ENCODE peak calls at places on chromosomes 2 and 18, in nine cellular contexts. One of them, this sample, is unnamed.

GRCh38 chr2:48174503-48174902 is 268.2 kb upstream of the FBXO11 start:
- DNase-seq in astrocyte of the spinal cord: no peak
- DNase-seq in endothelial cell: no peak
- DNase-seq in T-helper 1 cell: no peak
- DNase-seq in aorta: no peak
- DNase-seq in fibroblast of the conjunctiva: no peak
- DNase-seq in stimulated activated CD8-positive, alpha-beta memory T cell treated with anti-CD3 and anti-CD28 coated beads, Interleukin-12 subunit alpha, Interleukin-12 subunit beta, amount 100 ng/mL, for 1 hour: no peak
- DNase-seq in GM13977: no peak
- DNase-seq in globus pallidus: no peak
- DNase-seq in this sample: no peak

GRCh38 chr2:10963155-10963554 is 51.4 kb downstream of the KCNF1 start:
- DNase-seq in T-helper 1 cell: no peak
- DNase-seq in fibroblast of the conjunctiva: no peak
- DNase-seq in endothelial cell: no peak
- DNase-seq in aorta: peak
- DNase-seq in globus pallidus: peak
- DNase-seq in stimulated activated CD8-positive, alpha-beta memory T cell treated with anti-CD3 and anti-CD28 coated beads, Interleukin-12 subunit alpha, Interleukin-12 subunit beta, amount 100 ng/mL, for 1 hour: no peak
- DNase-seq in GM13977: no peak
- DNase-seq in astrocyte of the spinal cord: peak
- DNase-seq in this sample: no peak

GRCh38 chr2:73107211-73107926 is 5.4 kb downstream of the RAB11FIP5 start:
- DNase-seq in endothelial cell: no peak
- DNase-seq in aorta: peak
- DNase-seq in astrocyte of the spinal cord: no peak
- DNase-seq in fibroblast of the conjunctiva: no peak
- DNase-seq in globus pallidus: no peak
- DNase-seq in stimulated activated CD8-positive, alpha-beta memory T cell treated with anti-CD3 and anti-CD28 coated beads, Interleukin-12 subunit alpha, Interleukin-12 subunit beta, amount 100 ng/mL, for 1 hour: no peak
- DNase-seq in GM13977: no peak
- DNase-seq in T-helper 1 cell: no peak
- DNase-seq in this sample: no peak

GRCh38 chr2:85797959-85798358 is 44.2 kb downstream of the ATOH8 start:
- DNase-seq in globus pallidus: peak
- DNase-seq in fibroblast of the conjunctiva: no peak
- DNase-seq in stimulated activated CD8-positive, alpha-beta memory T cell treated with anti-CD3 and anti-CD28 coated beads, Interleukin-12 subunit alpha, Interleukin-12 subunit beta, amount 100 ng/mL, for 1 hour: no peak
- DNase-seq in aorta: no peak
- DNase-seq in GM13977: no peak
- DNase-seq in endothelial cell: peak
- DNase-seq in T-helper 1 cell: no peak
- DNase-seq in astrocyte of the spinal cord: peak
- DNase-seq in this sample: no peak

GRCh38 chr2:53312721-53313120 is 454.9 kb upstream of the CHAC2 start:
- DNase-seq in GM13977: no peak
- DNase-seq in stimulated activated CD8-positive, alpha-beta memory T cell treated with anti-CD3 and anti-CD28 coated beads, Interleukin-12 subunit alpha, Interleukin-12 subunit beta, amount 100 ng/mL, for 1 hour: no peak
- DNase-seq in astrocyte of the spinal cord: no peak
- DNase-seq in T-helper 1 cell: no peak
- DNase-seq in globus pallidus: no peak
- DNase-seq in aorta: no peak
- DNase-seq in fibroblast of the conjunctiva: no peak
- DNase-seq in endothelial cell: no peak
- DNase-seq in this sample: no peak

GRCh38 chr2:30915485-30915884 is 108.2 kb upstream of the CAPN13 start:
- DNase-seq in T-helper 1 cell: no peak
- DNase-seq in stimulated activated CD8-positive, alpha-beta memory T cell treated with anti-CD3 and anti-CD28 coated beads, Interleukin-12 subunit alpha, Interleukin-12 subunit beta, amount 100 ng/mL, for 1 hour: no peak
- DNase-seq in GM13977: no peak
- DNase-seq in astrocyte of the spinal cord: no peak
- DNase-seq in globus pallidus: no peak
- DNase-seq in endothelial cell: peak
- DNase-seq in aorta: no peak
- DNase-seq in fibroblast of the conjunctiva: no peak
- DNase-seq in this sample: no peak

GRCh38 chr2:212537311-212538155 is 1.1 kb downstream of the ERBB4 start:
- DNase-seq in stimulated activated CD8-positive, alpha-beta memory T cell treated with anti-CD3 and anti-CD28 coated beads, Interleukin-12 subunit alpha, Interleukin-12 subunit beta, amount 100 ng/mL, for 1 hour: no peak
- DNase-seq in endothelial cell: peak
- DNase-seq in astrocyte of the spinal cord: no peak
- DNase-seq in aorta: peak
- DNase-seq in fibroblast of the conjunctiva: no peak
- DNase-seq in T-helper 1 cell: no peak
- DNase-seq in GM13977: peak
- DNase-seq in globus pallidus: peak
- DNase-seq in this sample: no peak

GRCh38 chr2:120865656-120866055 is 130.0 kb downstream of the GLI2 start:
- DNase-seq in fibroblast of the conjunctiva: no peak
- DNase-seq in globus pallidus: no peak
- DNase-seq in GM13977: no peak
- DNase-seq in astrocyte of the spinal cord: no peak
- DNase-seq in T-helper 1 cell: no peak
- DNase-seq in endothelial cell: no peak
- DNase-seq in stimulated activated CD8-positive, alpha-beta memory T cell treated with anti-CD3 and anti-CD28 coated beads, Interleukin-12 subunit alpha, Interleukin-12 subunit beta, amount 100 ng/mL, for 1 hour: no peak
- DNase-seq in aorta: peak
- DNase-seq in this sample: no peak

GRCh38 chr2:218285604-218286003 is 6.7 kb downstream of the TMBIM1 start:
- DNase-seq in astrocyte of the spinal cord: peak
- DNase-seq in globus pallidus: peak
- DNase-seq in GM13977: no peak
- DNase-seq in aorta: peak
- DNase-seq in T-helper 1 cell: no peak
- DNase-seq in fibroblast of the conjunctiva: peak
- DNase-seq in endothelial cell: no peak
- DNase-seq in stimulated activated CD8-positive, alpha-beta memory T cell treated with anti-CD3 and anti-CD28 coated beads, Interleukin-12 subunit alpha, Interleukin-12 subunit beta, amount 100 ng/mL, for 1 hour: no peak
- DNase-seq in this sample: no peak

GRCh38 chr2:222733846-222734689 is 62.6 kb downstream of the MOGAT1 start:
- DNase-seq in endothelial cell: no peak
- DNase-seq in GM13977: no peak
- DNase-seq in globus pallidus: peak
- DNase-seq in stimulated activated CD8-positive, alpha-beta memory T cell treated with anti-CD3 and anti-CD28 coated beads, Interleukin-12 subunit alpha, Interleukin-12 subunit beta, amount 100 ng/mL, for 1 hour: no peak
- DNase-seq in T-helper 1 cell: no peak
- DNase-seq in astrocyte of the spinal cord: no peak
- DNase-seq in aorta: no peak
- DNase-seq in fibroblast of the conjunctiva: no peak
- DNase-seq in this sample: no peak

GRCh38 chr2:43778233-43778632 is 4.4 kb downstream of the DYNC2LI1 start:
- DNase-seq in T-helper 1 cell: no peak
- DNase-seq in globus pallidus: no peak
- DNase-seq in GM13977: no peak
- DNase-seq in stimulated activated CD8-positive, alpha-beta memory T cell treated with anti-CD3 and anti-CD28 coated beads, Interleukin-12 subunit alpha, Interleukin-12 subunit beta, amount 100 ng/mL, for 1 hour: no peak
- DNase-seq in fibroblast of the conjunctiva: no peak
- DNase-seq in endothelial cell: no peak
- DNase-seq in aorta: no peak
- DNase-seq in astrocyte of the spinal cord: no peak
- DNase-seq in this sample: no peak

GRCh38 chr2:166385313-166385712 is 9.6 kb upstream of the SCN9A start:
- DNase-seq in aorta: no peak
- DNase-seq in astrocyte of the spinal cord: no peak
- DNase-seq in T-helper 1 cell: no peak
- DNase-seq in endothelial cell: no peak
- DNase-seq in stimulated activated CD8-positive, alpha-beta memory T cell treated with anti-CD3 and anti-CD28 coated beads, Interleukin-12 subunit alpha, Interleukin-12 subunit beta, amount 100 ng/mL, for 1 hour: no peak
- DNase-seq in globus pallidus: no peak
- DNase-seq in GM13977: no peak
- DNase-seq in fibroblast of the conjunctiva: no peak
- DNase-seq in this sample: no peak

GRCh38 chr2:152594022-152594712 is 123.1 kb downstream of the PRPF40A start:
- DNase-seq in GM13977: peak
- DNase-seq in astrocyte of the spinal cord: no peak
- DNase-seq in fibroblast of the conjunctiva: no peak
- DNase-seq in T-helper 1 cell: no peak
- DNase-seq in globus pallidus: no peak
- DNase-seq in aorta: no peak
- DNase-seq in endothelial cell: no peak
- DNase-seq in stimulated activated CD8-positive, alpha-beta memory T cell treated with anti-CD3 and anti-CD28 coated beads, Interleukin-12 subunit alpha, Interleukin-12 subunit beta, amount 100 ng/mL, for 1 hour: no peak
- DNase-seq in this sample: no peak

GRCh38 chr2:113407446-113408099 is 29.9 kb upstream of the ZNG1B start:
- DNase-seq in globus pallidus: no peak
- DNase-seq in T-helper 1 cell: no peak
- DNase-seq in stimulated activated CD8-positive, alpha-beta memory T cell treated with anti-CD3 and anti-CD28 coated beads, Interleukin-12 subunit alpha, Interleukin-12 subunit beta, amount 100 ng/mL, for 1 hour: no peak
- DNase-seq in astrocyte of the spinal cord: peak
- DNase-seq in fibroblast of the conjunctiva: no peak
- DNase-seq in endothelial cell: no peak
- DNase-seq in GM13977: no peak
- DNase-seq in aorta: no peak
- DNase-seq in this sample: no peak

GRCh38 chr2:9617749-9618148 is 13.0 kb downstream of the YWHAQ start:
- DNase-seq in astrocyte of the spinal cord: no peak
- DNase-seq in endothelial cell: no peak
- DNase-seq in globus pallidus: no peak
- DNase-seq in T-helper 1 cell: no peak
- DNase-seq in fibroblast of the conjunctiva: no peak
- DNase-seq in GM13977: no peak
- DNase-seq in aorta: no peak
- DNase-seq in stimulated activated CD8-positive, alpha-beta memory T cell treated with anti-CD3 and anti-CD28 coated beads, Interleukin-12 subunit alpha, Interleukin-12 subunit beta, amount 100 ng/mL, for 1 hour: no peak
- DNase-seq in this sample: no peak

GRCh38 chr18:37575646-37576045 is 10.0 kb upstream of the CELF4 start:
- DNase-seq in fibroblast of the conjunctiva: no peak
- DNase-seq in aorta: no peak
- DNase-seq in T-helper 1 cell: no peak
- DNase-seq in astrocyte of the spinal cord: no peak
- DNase-seq in endothelial cell: no peak
- DNase-seq in GM13977: no peak
- DNase-seq in stimulated activated CD8-positive, alpha-beta memory T cell treated with anti-CD3 and anti-CD28 coated beads, Interleukin-12 subunit alpha, Interleukin-12 subunit beta, amount 100 ng/mL, for 1 hour: no peak
- DNase-seq in globus pallidus: no peak
- DNase-seq in this sample: no peak

GRCh38 chr2:232444409-232445148 is 11.4 kb upstream of the ALPI start:
- DNase-seq in stimulated activated CD8-positive, alpha-beta memory T cell treated with anti-CD3 and anti-CD28 coated beads, Interleukin-12 subunit alpha, Interleukin-12 subunit beta, amount 100 ng/mL, for 1 hour: peak
- DNase-seq in astrocyte of the spinal cord: peak
- DNase-seq in globus pallidus: no peak
- DNase-seq in GM13977: peak
- DNase-seq in aorta: peak
- DNase-seq in fibroblast of the conjunctiva: peak
- DNase-seq in T-helper 1 cell: no peak
- DNase-seq in endothelial cell: peak
- DNase-seq in this sample: peak

GRCh38 chr18:46392576-46392975 is 264.4 kb downstream of the LOXHD1 start:
- DNase-seq in aorta: no peak
- DNase-seq in endothelial cell: no peak
- DNase-seq in stimulated activated CD8-positive, alpha-beta memory T cell treated with anti-CD3 and anti-CD28 coated beads, Interleukin-12 subunit alpha, Interleukin-12 subunit beta, amount 100 ng/mL, for 1 hour: no peak
- DNase-seq in T-helper 1 cell: no peak
- DNase-seq in astrocyte of the spinal cord: no peak
- DNase-seq in globus pallidus: no peak
- DNase-seq in GM13977: no peak
- DNase-seq in fibroblast of the conjunctiva: no peak
- DNase-seq in this sample: no peak

GRCh38 chr2:3214827-3215404 is 162.7 kb downstream of the EIPR1 start:
- DNase-seq in endothelial cell: no peak
- DNase-seq in globus pallidus: no peak
- DNase-seq in stimulated activated CD8-positive, alpha-beta memory T cell treated with anti-CD3 and anti-CD28 coated beads, Interleukin-12 subunit alpha, Interleukin-12 subunit beta, amount 100 ng/mL, for 1 hour: no peak
- DNase-seq in astrocyte of the spinal cord: no peak
- DNase-seq in T-helper 1 cell: no peak
- DNase-seq in GM13977: no peak
- DNase-seq in fibroblast of the conjunctiva: no peak
- DNase-seq in aorta: no peak
- DNase-seq in this sample: no peak

GRCh38 chr2:186757009-186757408 is 63.1 kb downstream of the FAM171B start:
- DNase-seq in GM13977: no peak
- DNase-seq in aorta: no peak
- DNase-seq in T-helper 1 cell: no peak
- DNase-seq in endothelial cell: no peak
- DNase-seq in fibroblast of the conjunctiva: no peak
- DNase-seq in astrocyte of the spinal cord: no peak
- DNase-seq in globus pallidus: no peak
- DNase-seq in stimulated activated CD8-positive, alpha-beta memory T cell treated with anti-CD3 and anti-CD28 coated beads, Interleukin-12 subunit alpha, Interleukin-12 subunit beta, amount 100 ng/mL, for 1 hour: no peak
- DNase-seq in this sample: no peak

GRCh38 chr2:65129276-65129612 is 662 bp downstream of the RAB1A start:
- DNase-seq in stimulated activated CD8-positive, alpha-beta memory T cell treated with anti-CD3 and anti-CD28 coated beads, Interleukin-12 subunit alpha, Interleukin-12 subunit beta, amount 100 ng/mL, for 1 hour: peak
- DNase-seq in astrocyte of the spinal cord: no peak
- DNase-seq in globus pallidus: no peak
- DNase-seq in aorta: no peak
- DNase-seq in T-helper 1 cell: no peak
- DNase-seq in endothelial cell: no peak
- DNase-seq in fibroblast of the conjunctiva: no peak
- DNase-seq in GM13977: no peak
- DNase-seq in this sample: no peak

GRCh38 chr2:60365556-60365955 is 187.9 kb downstream of the BCL11A start:
- DNase-seq in aorta: no peak
- DNase-seq in GM13977: no peak
- DNase-seq in T-helper 1 cell: no peak
- DNase-seq in stimulated activated CD8-positive, alpha-beta memory T cell treated with anti-CD3 and anti-CD28 coated beads, Interleukin-12 subunit alpha, Interleukin-12 subunit beta, amount 100 ng/mL, for 1 hour: no peak
- DNase-seq in endothelial cell: no peak
- DNase-seq in globus pallidus: no peak
- DNase-seq in astrocyte of the spinal cord: no peak
- DNase-seq in fibroblast of the conjunctiva: no peak
- DNase-seq in this sample: no peak

GRCh38 chr2:42953216-42953615 is 160.8 kb upstream of the HAAO start:
- DNase-seq in GM13977: no peak
- DNase-seq in stimulated activated CD8-positive, alpha-beta memory T cell treated with anti-CD3 and anti-CD28 coated beads, Interleukin-12 subunit alpha, Interleukin-12 subunit beta, amount 100 ng/mL, for 1 hour: no peak
- DNase-seq in aorta: no peak
- DNase-seq in T-helper 1 cell: no peak
- DNase-seq in fibroblast of the conjunctiva: no peak
- DNase-seq in endothelial cell: no peak
- DNase-seq in globus pallidus: no peak
- DNase-seq in astrocyte of the spinal cord: no peak
- DNase-seq in this sample: no peak

GRCh38 chr2:232276084-232276738 is 102.3 kb upstream of the ALPP start:
- DNase-seq in T-helper 1 cell: no peak
- DNase-seq in GM13977: no peak
- DNase-seq in endothelial cell: peak
- DNase-seq in globus pallidus: no peak
- DNase-seq in aorta: no peak
- DNase-seq in stimulated activated CD8-positive, alpha-beta memory T cell treated with anti-CD3 and anti-CD28 coated beads, Interleukin-12 subunit alpha, Interleukin-12 subunit beta, amount 100 ng/mL, for 1 hour: no peak
- DNase-seq in astrocyte of the spinal cord: no peak
- DNase-seq in fibroblast of the conjunctiva: no peak
- DNase-seq in this sample: no peak

GRCh38 chr18:35438480-35439234 is 59.1 kb downstream of the INO80C start:
- DNase-seq in T-helper 1 cell: no peak
- DNase-seq in fibroblast of the conjunctiva: no peak
- DNase-seq in GM13977: no peak
- DNase-seq in globus pallidus: no peak
- DNase-seq in aorta: no peak
- DNase-seq in endothelial cell: no peak
- DNase-seq in stimulated activated CD8-positive, alpha-beta memory T cell treated with anti-CD3 and anti-CD28 coated beads, Interleukin-12 subunit alpha, Interleukin-12 subunit beta, amount 100 ng/mL, for 1 hour: no peak
- DNase-seq in astrocyte of the spinal cord: no peak
- DNase-seq in this sample: no peak

GRCh38 chr2:54634564-54635511 is 88.6 kb upstream of the EML6 start:
- DNase-seq in aorta: no peak
- DNase-seq in endothelial cell: no peak
- DNase-seq in astrocyte of the spinal cord: peak
- DNase-seq in stimulated activated CD8-positive, alpha-beta memory T cell treated with anti-CD3 and anti-CD28 coated beads, Interleukin-12 subunit alpha, Interleukin-12 subunit beta, amount 100 ng/mL, for 1 hour: no peak
- DNase-seq in GM13977: peak
- DNase-seq in fibroblast of the conjunctiva: no peak
- DNase-seq in globus pallidus: no peak
- DNase-seq in T-helper 1 cell: no peak
- DNase-seq in this sample: no peak

GRCh38 chr2:9944330-9944758 is 7.1 kb upstream of the GRHL1 start:
- DNase-seq in endothelial cell: no peak
- DNase-seq in astrocyte of the spinal cord: no peak
- DNase-seq in aorta: no peak
- DNase-seq in fibroblast of the conjunctiva: no peak
- DNase-seq in stimulated activated CD8-positive, alpha-beta memory T cell treated with anti-CD3 and anti-CD28 coated beads, Interleukin-12 subunit alpha, Interleukin-12 subunit beta, amount 100 ng/mL, for 1 hour: no peak
- DNase-seq in globus pallidus: no peak
- DNase-seq in T-helper 1 cell: no peak
- DNase-seq in GM13977: no peak
- DNase-seq in this sample: no peak

GRCh38 chr2:189143930-189144329 is 35.6 kb downstream of the COL5A2 start:
- DNase-seq in globus pallidus: no peak
- DNase-seq in stimulated activated CD8-positive, alpha-beta memory T cell treated with anti-CD3 and anti-CD28 coated beads, Interleukin-12 subunit alpha, Interleukin-12 subunit beta, amount 100 ng/mL, for 1 hour: no peak
- DNase-seq in T-helper 1 cell: no peak
- DNase-seq in astrocyte of the spinal cord: peak
- DNase-seq in fibroblast of the conjunctiva: peak
- DNase-seq in GM13977: no peak
- DNase-seq in endothelial cell: no peak
- DNase-seq in aorta: no peak
- DNase-seq in this sample: no peak

This sample was measured in amniotic stem cell.